ENCODE peak calls at places on chromosomes 7 and 10, in four cellular contexts. One of them, this sample, is unnamed.

GRCh38 chr7:80324032-80324431 is 187.8 kb downstream of the GNAT3 start:
- DNase-seq in fibroblast of lung: peak; percentile 89
- DNase-seq in OCI-LY7: no peak
- DNase-seq in breast epithelium: peak; percentile 37
- DNase-seq in this sample: no peak

GRCh38 chr7:7970620-7971307 is 2.2 kb downstream of the GLCCI1 start:
- DNase-seq in fibroblast of lung: peak; percentile 31
- DNase-seq in OCI-LY7: peak; percentile 47
- DNase-seq in breast epithelium: no peak
- DNase-seq in this sample: no peak

GRCh38 chr7:103391976-103392375 is 44.5 kb downstream of the PSMC2 start:
- DNase-seq in fibroblast of lung: peak; percentile 3
- DNase-seq in OCI-LY7: no peak
- DNase-seq in breast epithelium: no peak
- DNase-seq in this sample: no peak

GRCh38 chr7:105838273-105839141 is 37.9 kb downstream of the ATXN7L1 start:
- DNase-seq in fibroblast of lung: peak; percentile 85
- DNase-seq in OCI-LY7: no peak
- DNase-seq in breast epithelium: peak; percentile 49
- DNase-seq in this sample: no peak

GRCh38 chr7:130381468-130382312 is 1.4 kb downstream of the CPA1 start:
- DNase-seq in fibroblast of lung: no peak
- DNase-seq in OCI-LY7: no peak
- DNase-seq in breast epithelium: peak; percentile 14
- DNase-seq in this sample: no peak

GRCh38 chr10:100896876-100897461 is 15.8 kb upstream of the SLF2 start:
- DNase-seq in fibroblast of lung: no peak
- DNase-seq in OCI-LY7: no peak
- DNase-seq in breast epithelium: no peak
- DNase-seq in this sample: no peak

GRCh38 chr10:112852308-112852707 is 97.7 kb upstream of the TCF7L2 start:
- DNase-seq in fibroblast of lung: no peak
- DNase-seq in OCI-LY7: no peak
- DNase-seq in breast epithelium: no peak
- DNase-seq in this sample: no peak

GRCh38 chr10:73999703-74000102 is 1.8 kb downstream of the VCL start:
- DNase-seq in fibroblast of lung: peak; percentile 76
- DNase-seq in OCI-LY7: no peak
- DNase-seq in breast epithelium: no peak
- DNase-seq in this sample: no peak

GRCh38 chr10:72561745-72562166 is 64.1 kb downstream of the MICU1 start:
- DNase-seq in fibroblast of lung: no peak
- DNase-seq in OCI-LY7: peak; percentile 9
- DNase-seq in breast epithelium: no peak
- DNase-seq in this sample: no peak

DNA sequence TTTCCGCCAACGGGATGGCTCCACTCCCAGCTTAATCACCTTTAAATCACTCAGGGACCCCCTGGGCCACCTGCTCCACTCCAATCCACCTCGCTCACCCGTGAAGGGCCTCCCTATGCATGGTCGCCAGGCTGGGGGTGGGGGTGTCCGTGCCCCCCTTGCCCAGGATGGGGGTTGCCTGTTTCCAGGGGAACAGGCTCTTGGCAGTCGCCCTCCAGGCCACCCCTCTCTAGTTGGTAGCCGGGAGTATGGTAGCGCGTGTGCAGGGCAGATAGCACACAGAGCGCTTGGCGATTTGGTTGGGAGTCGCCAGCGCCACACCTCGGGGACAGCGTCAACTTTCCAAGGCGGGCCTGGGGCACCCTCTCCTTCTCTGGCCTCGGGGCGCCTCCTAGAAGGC is 134.9 kb upstream of the ZNF92 start:
- DNase-seq in fibroblast of lung: no peak
- DNase-seq in OCI-LY7: no peak
- DNase-seq in breast epithelium: no peak
- DNase-seq in this sample: no peak
- H3K4me1 ChIP-seq in fibroblast of lung: no peaks in the 10 kb centered on the region
- H3K4me1 ChIP-seq in OCI-LY7: peaks cover 2% of the 10 kb centered on the region
- H3K4me1 ChIP-seq in breast epithelium: no peaks in the 10 kb centered on the region
- H3K4me1 ChIP-seq in this sample: no peaks in the 10 kb centered on the region

GRCh38 chr10:98483658-98484057 is 36.9 kb upstream of the HPS1 start:
- DNase-seq in fibroblast of lung: no peak
- DNase-seq in OCI-LY7: no peak
- DNase-seq in breast epithelium: no peak
- DNase-seq in this sample: no peak
- H3K4me3 ChIP-seq in fibroblast of lung: no peak overlapping the region
- H3K4me3 ChIP-seq in OCI-LY7: no peak overlapping the region
- H3K4me3 ChIP-seq in breast epithelium: no peak overlapping the region
- H3K4me3 ChIP-seq in this sample: no peak overlapping the region

GRCh38 chr10:67657775-67658174 is 38.2 kb downstream of the CTNNA3 start:
- DNase-seq in fibroblast of lung: no peak
- DNase-seq in OCI-LY7: no peak
- DNase-seq in breast epithelium: no peak
- DNase-seq in this sample: no peak
- TF ChIP-seq CTCF in fibroblast of lung: no peak
- TF ChIP-seq CTCF in OCI-LY7: peak; percentile 13
- TF ChIP-seq CTCF in breast epithelium: no peak
- TF ChIP-seq CTCF in this sample: no peak

GRCh38 chr10:46540412-46541016 is 15.9 kb downstream of the GPRIN2 start:
- DNase-seq in fibroblast of lung: no peak
- DNase-seq in OCI-LY7: no peak
- DNase-seq in breast epithelium: no peak
- DNase-seq in this sample: peak; percentile 31
- H3K4me1 ChIP-seq in fibroblast of lung: no peaks in the 10 kb centered on the region
- H3K4me1 ChIP-seq in OCI-LY7: no peaks in the 10 kb centered on the region
- H3K4me1 ChIP-seq in breast epithelium: no peaks in the 10 kb centered on the region
- H3K4me1 ChIP-seq in this sample: peaks cover 6% of the 10 kb centered on the region

GRCh38 chr7:81769891-81770818 is at the start of gene HGF:
- DNase-seq in fibroblast of lung: peak; percentile 53
- DNase-seq in OCI-LY7: no peak
- DNase-seq in breast epithelium: peak; percentile 34
- DNase-seq in this sample: peak; percentile 77
- H3K4me3 ChIP-seq in fibroblast of lung: peak within 1 kb of the TSS; percentile 65
- H3K4me3 ChIP-seq in OCI-LY7: no peak within 1 kb of the TSS
- H3K4me3 ChIP-seq in breast epithelium: peak within 1 kb of the TSS; percentile 63
- H3K4me3 ChIP-seq in this sample: peak within 1 kb of the TSS; percentile 31

This sample was measured in left lung.